ENCODE peak calls at places on chromosomes 12 and 14, in seven cellular contexts. U is neural crest cell; S is stimulated activated CD4-positive, alpha-beta T cell treated with anti-CD3 and anti-CD28 coated beads, TNF-alpha, amount 100 ng/mL, for 1 hour; N is body of pancreas; I is endothelial cell; F is fibroblast of gingiva; H is germinal center. V is an unnamed sample.
A peak's percentile ranks its signal among the peaks of the same experiment; 100 is the strongest.

GRCh38 chr12:124459852-124460645 is 107.4 kb downstream of the NCOR2 start:
- DNase-seq in U (no peak), S (no peak), N (no peak), I (no peak), F (no peak), H (no peak), V (no peak)

GRCh38 chr14:54348923-54349615 is 47.7 kb upstream of the CDKN3 start:
- DNase-seq in U (no peak), S (no peak), N (no peak), I (no peak), F (no peak), H (no peak), V (no peak)

GRCh38 chr12:31234053-31234835 is 91.7 kb downstream of the SINHCAF start:
- DNase-seq in U (no peak), S (no peak), N (no peak), I (no peak), F (no peak), H (no peak), V (no peak)

GRCh38 chr12:70948236-70948975 is 27.9 kb upstream of the PTPRR start:
- DNase-seq in U (no peak), S (no peak), N (no peak), I (no peak), F (no peak), H (no peak), V (no peak)

GRCh38 chr14:33842299-33842698 is 108.6 kb downstream of the EGLN3 start:
- DNase-seq in U (no peak), S (no peak), N (no peak), I (no peak), F (no peak), H (no peak), V (no peak)

GRCh38 chr14:28652782-28653181 is 113.8 kb upstream of the FOXG1 start:
- DNase-seq in U (no peak), S (no peak), N (no peak), I (no peak), F (peak; percentile 70), H (no peak), V (no peak)

GRCh38 chr14:35365130-35366047 is 39.2 kb downstream of the NFKBIA start:
- DNase-seq in U (no peak), S (no peak), N (peak; percentile 47), I (no peak), F (peak; percentile 71), H (no peak), V (no peak)

GRCh38 chr14:41297961-41298690 is 308.6 kb upstream of the LRFN5 start:
- DNase-seq in U (no peak), S (no peak), N (no peak), I (no peak), F (no peak), H (no peak), V (no peak)

GRCh38 chr12:91703884-91704283 is 441.8 kb downstream of the BTG1 start:
- DNase-seq in U (no peak), S (no peak), N (no peak), I (no peak), F (no peak), H (no peak), V (no peak)

GRCh38 chr12:91065377-91065776 is 7.6 kb upstream of the KERA start:
- DNase-seq in U (no peak), S (no peak), N (no peak), I (no peak), F (peak; percentile 29), H (no peak), V (no peak)

GRCh38 chr14:90399541-90400444 is 3.0 kb downstream of the CALM1 start:
- DNase-seq in U (peak; percentile 85), S (peak; percentile 62), N (peak; percentile 96), I (peak; percentile 88), F (peak; percentile 90), H (peak; percentile 92), V (peak; percentile 85)

GRCh38 chr12:131841547-131841946 is 13.4 kb downstream of the MMP17 start:
- DNase-seq in U (no peak), S (no peak), N (no peak), I (no peak), F (no peak), H (no peak), V (no peak)

GRCh38 chr14:100783630-100784321 is 42.1 kb upstream of the MEG3 start:
- DNase-seq in U (no peak), S (no peak), N (no peak), I (no peak), F (no peak), H (no peak), V (no peak)

GRCh38 chr12:18068355-18068754 is 21.6 kb downstream of the RERGL start:
- DNase-seq in U (no peak), S (no peak), N (no peak), I (no peak), F (no peak), H (no peak), V (no peak)

GRCh38 chr12:3252416-3252815 is 175.2 kb downstream of the TSPAN9 start:
- DNase-seq in U (no peak), S (no peak), N (peak; percentile 44), I (no peak), F (peak; percentile 86), H (no peak), V (peak; percentile 91)

GRCh38 chr14:33569844-33570716 is 380.8 kb downstream of the EGLN3 start:
- DNase-seq in U (no peak), S (no peak), N (no peak), I (no peak), F (no peak), H (no peak), V (no peak)

GRCh38 chr12:6606331-6607131 is 648 bp downstream of the CHD4 start:
- DNase-seq in U (peak; percentile 37), S (no peak), N (peak; percentile 88), I (peak; percentile 72), F (peak; percentile 18), H (peak; percentile 85), V (peak; percentile 73)

GRCh38 chr12:13223176-13223806 is 26.8 kb downstream of the EMP1 start:
- DNase-seq in U (no peak), S (no peak), N (no peak), I (no peak), F (peak; percentile 93), H (no peak), V (no peak)

GRCh38 chr14:101087614-101088394 is 184.3 kb upstream of the RTL1 start:
- DNase-seq in U (no peak), S (no peak), N (no peak), I (no peak), F (peak; percentile 82), H (no peak), V (peak; percentile 21)

GRCh38 chr12:12465522-12465921 is 97.1 kb downstream of the DUSP16 start:
- DNase-seq in U (no peak), S (no peak), N (no peak), I (no peak), F (no peak), H (no peak), V (no peak)

GRCh38 chr12:182381-182883 is 31.5 kb downstream of the SLC6A12 start:
- DNase-seq in U (no peak), S (no peak), N (no peak), I (no peak), F (no peak), H (no peak), V (no peak)

V was measured in left lobe of liver.